ENCODE peak calls at places on chromosomes 4 and X, in seven cellular contexts. T is NCI-H1694, G is psoas muscle, Z is HTR-8/SVneo, O is substantia nigra, X is endothelial cell of umbilical vein, E is Right ventricle myocardium superior. F is an unnamed sample.

GRCh38 chr4:6409381-6409780 is 63.0 kb downstream of the PPP2R2C start:
- DNase-seq in G (no peak), X (no peak), E (no peak), Z (no peak), T (no peak), O (no peak), F (no peak)

GRCh38 chr4:35639929-35640328 is 604.4 kb downstream of the ARAP2 start:
- DNase-seq in Z (no peak), T (no peak), G (no peak), O (no peak), X (no peak), E (no peak), F (no peak)

GRCh38 chr4:2400841-2401609 is 17.4 kb downstream of the ZFYVE28 start:
- DNase-seq in X (no peak), E (no peak), O (no peak), Z (no peak), G (no peak), T (no peak), F (no peak)

GRCh38 chr4:47374477-47374876 is 89.0 kb downstream of the COMMD8 start:
- DNase-seq in G (no peak), O (no peak), E (no peak), T (no peak), Z (peak), X (no peak), F (no peak)

GRCh38 chr4:126136922-126137781 is 822.4 kb downstream of the FAT4 start:
- DNase-seq in E (no peak), O (no peak), T (no peak), X (no peak), G (no peak), Z (no peak), F (no peak)

GRCh38 chr4:7398104-7398423 is 36.7 kb downstream of the PSAPL1 start:
- DNase-seq in O (no peak), G (no peak), T (peak), Z (no peak), X (no peak), E (peak), F (no peak)

GRCh38 chrX:57528670-57529255 is 63.0 kb upstream of the ZXDB start:
- DNase-seq in O (no peak), X (peak), T (no peak), G (no peak), E (no peak), Z (no peak), F (no peak)

GRCh38 chrX:41895826-41896225 is 27.5 kb downstream of the CASK start:
- DNase-seq in X (no peak), Z (no peak), E (no peak), T (no peak), G (no peak), O (no peak), F (no peak)

GRCh38 chrX:77442728-77443127 is 4.5 kb upstream of the FGF16 start:
- DNase-seq in G (no peak), T (no peak), Z (peak), E (no peak), O (no peak), X (peak), F (no peak)

GRCh38 chr4:930827-931193 is 1.3 kb downstream of the GAK start:
- DNase-seq in X (no peak), Z (no peak), T (no peak), E (no peak), O (no peak), G (no peak), F (no peak)

GRCh38 chr4:27003602-27004238 is 143.1 kb downstream of the STIM2 start:
- DNase-seq in G (no peak), X (no peak), E (no peak), Z (no peak), O (no peak), T (no peak), F (no peak)

GRCh38 chrX:82648062-82648461 is 860.0 kb upstream of the POU3F4 start:
- DNase-seq in X (no peak), T (no peak), O (no peak), Z (no peak), G (no peak), E (no peak), F (no peak)

GRCh38 chr4:73470728-73471127 is 10.8 kb upstream of the AFM start:
- DNase-seq in E (no peak), X (no peak), O (no peak), T (no peak), Z (no peak), G (no peak), F (no peak)

GRCh38 chr4:5928241-5928640 is 35.4 kb upstream of the CRMP1 start:
- DNase-seq in O (no peak), Z (no peak), E (no peak), G (no peak), T (no peak), X (no peak), F (no peak)

GRCh38 chr4:70927502-70928139 is 25.5 kb downstream of the MOB1B start:
- DNase-seq in Z (no peak), O (no peak), X (no peak), G (no peak), E (no peak), T (no peak), F (no peak)

GRCh38 chr4:47002593-47002992 is 9.2 kb upstream of the GABRA4 start:
- DNase-seq in X (no peak), T (no peak), E (no peak), O (no peak), G (no peak), Z (peak), F (no peak)

GRCh38 chrX:43813898-43814297 is 68.4 kb downstream of the MAOB start:
- DNase-seq in T (no peak), O (no peak), G (no peak), Z (no peak), E (no peak), X (no peak), F (no peak)

GRCh38 chr4:173169428-173170209 is 1.0 kb downstream of the GALNT7 start:
- DNase-seq in Z (peak), G (peak), E (peak), X (peak), O (peak), T (no peak), F (peak)

GRCh38 chr4:16916719-16917337 is 18.4 kb upstream of the LDB2 start:
- DNase-seq in Z (peak), E (peak), X (peak), T (peak), G (no peak), O (no peak), F (peak)

GRCh38 chr4:11597506-11597905 is 168.8 kb upstream of the HS3ST1 start:
- DNase-seq in E (no peak), O (no peak), X (no peak), G (no peak), T (no peak), Z (no peak), F (no peak)

GRCh38 chr4:8157496-8157895 is 1.1 kb downstream of the ABLIM2 start:
- DNase-seq in X (no peak), O (no peak), Z (no peak), E (peak), G (peak), T (no peak), F (no peak)

GRCh38 chrX:24396236-24396929 is 35.9 kb downstream of the SUPT20HL1 start:
- DNase-seq in G (no peak), Z (no peak), O (no peak), E (no peak), X (peak), T (peak), F (no peak)

GRCh38 chr4:186666252-186666651 is 57.4 kb downstream of the FAT1 start:
- DNase-seq in T (no peak), O (no peak), Z (no peak), G (no peak), E (no peak), X (no peak), F (no peak)

GRCh38 chrX:54043696-54044125 is 562 bp downstream of the PHF8 start:
- DNase-seq in Z (peak), G (peak), T (no peak), X (no peak), E (peak), O (peak), F (no peak)

GRCh38 chr4:23266401-23266800 is 573.7 kb downstream of the GBA3 start:
- DNase-seq in Z (no peak), T (no peak), O (no peak), E (no peak), X (no peak), G (no peak), F (no peak)

GRCh38 chrX:42920752-42921151 is 142.8 kb upstream of the PPP1R2C start:
- DNase-seq in X (no peak), O (no peak), Z (no peak), E (no peak), T (no peak), G (no peak), F (no peak)

GRCh38 chrX:45592067-45592466 is 391.4 kb upstream of the DIPK2B start:
- DNase-seq in E (no peak), X (no peak), Z (no peak), O (no peak), T (no peak), G (no peak), F (no peak)

GRCh38 chr4:156636398-156636797 is 335.2 kb downstream of the PDGFC start:
- DNase-seq in O (no peak), Z (no peak), T (no peak), G (no peak), X (no peak), E (no peak), F (no peak)

GRCh38 chr4:56310401-56310800 is 76.9 kb downstream of the AASDH start:
- DNase-seq in X (no peak), E (no peak), T (no peak), O (no peak), G (no peak), Z (no peak), F (no peak)

GRCh38 chr4:141575884-141576283 is 60.5 kb upstream of the IL15 start:
- DNase-seq in T (no peak), E (no peak), X (no peak), O (no peak), G (no peak), Z (no peak), F (no peak)

GRCh38 chrX:444305-444704 is 57.6 kb upstream of the PPP2R3B start:
- DNase-seq in G (no peak), X (no peak), E (no peak), O (no peak), T (no peak), Z (no peak), F (no peak)

GRCh38 chr4:16636911-16637630 is 261.4 kb downstream of the LDB2 start:
- DNase-seq in E (no peak), O (no peak), Z (no peak), T (no peak), G (no peak), X (peak), F (no peak)

GRCh38 chrX:85922821-85923220 is 124.5 kb downstream of the CHM start:
- DNase-seq in G (no peak), T (no peak), X (no peak), Z (no peak), O (no peak), E (no peak), F (no peak)

GRCh38 chr4:177185151-177185550 is 124.5 kb upstream of the NEIL3 start:
- DNase-seq in E (no peak), O (no peak), G (no peak), T (no peak), X (no peak), Z (no peak), F (no peak)

GRCh38 chrX:153411255-153411987 is at the start of gene ZFP92:
- DNase-seq in T (no peak), E (peak), X (peak), G (peak), Z (peak), O (no peak), F (peak)

GRCh38 chr4:82745173-82745842 is 53.3 kb downstream of the SCD5 start:
- DNase-seq in Z (no peak), X (no peak), E (no peak), O (no peak), T (no peak), G (no peak), F (no peak)

GRCh38 chr4:80259012-80259411 is 7.5 kb upstream of the FGF5 start:
- DNase-seq in G (no peak), Z (no peak), E (no peak), O (no peak), T (no peak), X (no peak), F (no peak)

GRCh38 chrX:18348047-18348446 is 6.4 kb downstream of the SCML2 start:
- DNase-seq in X (no peak), G (no peak), O (no peak), T (no peak), E (no peak), Z (peak), F (no peak)

GRCh38 chrX:74534569-74535038 is 79.8 kb downstream of the RLIM start:
- DNase-seq in Z (no peak), G (no peak), T (no peak), E (no peak), X (no peak), O (no peak), F (no peak)